ENCODE peak calls at places on chromosomes 11 and 22, in five cellular contexts. V is CD4-positive, alpha-beta memory T cell; K is pancreas; L is lower leg skin; Q is neural progenitor cell. D is an unnamed sample.

GRCh38 chr22:45575607-45576272 is 73.1 kb downstream of the FBLN1 start:
- DNase-seq in V (no peak), K (no peak), L (no peak), Q (no peak), D (no peak)

GRCh38 chr22:49934144-49934890 is 15.9 kb downstream of the CRELD2 start:
- DNase-seq in V (no peak), K (peak; percentile 88), L (no peak), Q (no peak), D (no peak)

GRCh38 chr11:12531020-12531419 is 143.2 kb upstream of the TEAD1 start:
- DNase-seq in V (no peak), K (no peak), L (no peak), Q (no peak), D (no peak)

GRCh38 chr11:44775366-44776356 is 48.9 kb downstream of the TSPAN18 start:
- DNase-seq in V (peak; percentile 58), K (peak; percentile 41), L (no peak), Q (peak; percentile 78), D (peak; percentile 42)

GRCh38 chr11:355581-356458 is 13.5 kb upstream of the B4GALNT4 start:
- DNase-seq in V (peak; percentile 85), K (peak; percentile 93), L (peak; percentile 85), Q (peak; percentile 93), D (peak; percentile 72)

GRCh38 chr11:2775083-2775625 is 75.4 kb upstream of the KCNQ1OT1 start:
- DNase-seq in V (no peak), K (no peak), L (peak; percentile 11), Q (no peak), D (peak; percentile 65)

GRCh38 chr22:28029201-28029948 is 110.3 kb upstream of the PITPNB start:
- DNase-seq in V (no peak), K (peak; percentile 87), L (no peak), Q (no peak), D (no peak)

GRCh38 chr11:37449146-37449545 is 851.1 kb upstream of the RAG2 start:
- DNase-seq in V (no peak), K (no peak), L (peak; percentile 18), Q (peak; percentile 62), D (peak; percentile 21)

GRCh38 chr11:45677811-45678515 is 12.5 kb upstream of the CHST1 start:
- DNase-seq in V (no peak), K (no peak), L (no peak), Q (peak; percentile 42), D (no peak)

GRCh38 chr11:67174311-67174710 is 55.2 kb downstream of the KDM2A start:
- DNase-seq in V (no peak), K (no peak), L (no peak), Q (no peak), D (no peak)

GRCh38 chr22:17779286-17780115 is 5.2 kb upstream of the BID start:
- DNase-seq in V (no peak), K (no peak), L (no peak), Q (no peak), D (peak; percentile 80)

GRCh38 chr22:24588756-24589481 is 4.0 kb downstream of the LRRC75B start:
- DNase-seq in V (no peak), K (no peak), L (no peak), Q (no peak), D (no peak)

GRCh38 chr22:50173221-50173982 is 2.9 kb downstream of the PANX2 start:
- DNase-seq in V (no peak), K (no peak), L (no peak), Q (no peak), D (no peak)

GRCh38 chr11:40797981-40798380 is 661.5 kb downstream of the LRRC4C start:
- DNase-seq in V (no peak), K (no peak), L (no peak), Q (no peak), D (no peak)

GRCh38 chr11:14703731-14704130 is 60.1 kb downstream of the PDE3B start:
- DNase-seq in V (no peak), K (no peak), L (no peak), Q (no peak), D (no peak)

GRCh38 chr11:1206391-1207271 is 16.2 kb upstream of the MUC5B start:
- DNase-seq in V (no peak), K (no peak), L (no peak), Q (no peak), D (no peak)

GRCh38 chr22:19463491-19464469 is 15.2 kb downstream of the UFD1 start:
- DNase-seq in V (no peak), K (no peak), L (no peak), Q (no peak), D (no peak)

GRCh38 chr11:6251120-6251733 is 8.4 kb upstream of the CCKBR start:
- DNase-seq in V (peak; percentile 33), K (peak; percentile 82), L (no peak), Q (peak; percentile 85), D (peak; percentile 32)

GRCh38 chr22:10961043-10961860 is 4566.7 kb upstream of the OR11H1 start:
- DNase-seq in V (no peak), K (no peak), L (no peak), Q (no peak), D (no peak)

GRCh38 chr11:61056981-61057380 is 45.3 kb upstream of the CD5 start:
- DNase-seq in V (no peak), K (no peak), L (no peak), Q (no peak), D (no peak)

GRCh38 chr11:111571829-111572501 is 30.3 kb upstream of the SIK2 start:
- DNase-seq in V (no peak), K (no peak), L (no peak), Q (no peak), D (peak; percentile 37)

GRCh38 chr11:111573821-111574249 is 28.4 kb upstream of the SIK2 start:
- DNase-seq in V (no peak), K (no peak), L (no peak), Q (no peak), D (no peak)

GRCh38 chr11:111570796-111571195 is 30.3 kb downstream of the LAYN start:
- DNase-seq in V (no peak), K (no peak), L (no peak), Q (no peak), D (no peak)

GRCh38 chr11:111575748-111576147 is 26.5 kb upstream of the SIK2 start:
- DNase-seq in V (no peak), K (no peak), L (no peak), Q (no peak), D (no peak)

GRCh38 chr11:111574373-111575230 is 27.6 kb upstream of the SIK2 start:
- DNase-seq in V (no peak), K (no peak), L (no peak), Q (no peak), D (no peak)
- H3K4me3 ChIP-seq in V (no peak overlapping the region), K (peak overlapping the region; percentile 13), L (no peak overlapping the region), Q (no peak overlapping the region), D (no peak overlapping the region)

DNA sequence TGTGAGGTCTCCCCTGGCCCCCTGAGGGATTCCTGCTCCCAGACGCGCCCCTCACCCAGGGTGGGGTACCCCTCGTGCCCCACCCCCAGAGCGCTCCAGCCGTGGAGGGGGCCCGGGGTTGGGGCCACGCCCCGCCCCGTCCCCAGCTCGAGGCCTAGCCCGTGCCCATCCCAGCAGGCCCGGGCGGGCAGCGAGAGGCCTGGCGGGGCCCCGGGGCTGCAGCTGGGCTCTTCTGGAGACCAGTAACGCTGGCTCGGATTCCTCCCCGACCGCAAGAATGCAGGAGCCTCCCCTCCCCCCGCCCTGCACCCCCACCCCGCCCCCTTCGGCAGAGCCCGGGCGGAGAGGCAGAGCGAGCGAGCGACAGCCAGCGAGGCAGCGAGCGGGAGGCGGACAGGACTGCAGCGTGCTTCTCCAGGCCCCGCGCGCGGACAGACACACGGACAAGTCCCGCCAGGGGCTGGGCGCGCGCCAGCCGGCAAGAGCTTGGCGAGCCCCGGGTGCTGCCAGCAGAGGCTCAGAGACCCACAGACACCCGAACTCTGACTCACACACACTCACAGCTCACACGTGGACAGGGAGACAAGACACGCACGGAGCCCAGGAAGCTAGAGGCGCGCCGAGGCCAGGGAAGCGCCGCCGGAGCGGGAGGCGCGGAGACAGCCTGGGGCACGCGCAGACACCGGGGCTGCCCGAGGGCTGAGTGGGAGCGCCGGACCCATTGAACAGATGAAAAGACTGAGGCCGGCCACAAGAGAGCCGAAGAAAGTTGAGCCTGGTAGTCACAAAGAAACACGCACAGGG is 15.2 kb downstream of the BCL9L start:
- DNase-seq in V (peak; percentile 51), K (peak; percentile 61), L (no peak), Q (peak; percentile 95), D (no peak)
- H3K4me3 ChIP-seq in V (peak overlapping the region; percentile 50), K (peak overlapping the region; percentile 31), L (no peak overlapping the region), Q (peak overlapping the region; percentile 36), D (no peak overlapping the region)

GRCh38 chr22:31748490-31748889 is 1.4 kb downstream of the PRR14L start:
- DNase-seq in V (no peak), K (no peak), L (no peak), Q (peak; percentile 32), D (no peak)

GRCh38 chr22:31753005-31753633 is 700 bp upstream of the DEPDC5 start:
- DNase-seq in V (no peak), K (peak; percentile 27), L (peak; percentile 27), Q (peak; percentile 93), D (no peak)

GRCh38 chr22:31749636-31750364 is at the start of gene PRR14L:
- DNase-seq in V (peak; percentile 99), K (peak; percentile 97), L (peak; percentile 97), Q (peak; percentile 98), D (peak; percentile 88)

GRCh38 chr22:31752096-31752847 is 1.5 kb upstream of the DEPDC5 start:
- DNase-seq in V (no peak), K (no peak), L (no peak), Q (no peak), D (no peak)

GRCh38 chr22:31750365-31751284 is 693 bp upstream of the PRR14L start:
- DNase-seq in V (no peak), K (no peak), L (no peak), Q (no peak), D (no peak)
- H3K4me3 ChIP-seq in V (peak overlapping the region; percentile 87), K (peak overlapping the region; percentile 83), L (no peak overlapping the region), Q (peak overlapping the region; percentile 92), D (peak overlapping the region; percentile 97)

DNA sequence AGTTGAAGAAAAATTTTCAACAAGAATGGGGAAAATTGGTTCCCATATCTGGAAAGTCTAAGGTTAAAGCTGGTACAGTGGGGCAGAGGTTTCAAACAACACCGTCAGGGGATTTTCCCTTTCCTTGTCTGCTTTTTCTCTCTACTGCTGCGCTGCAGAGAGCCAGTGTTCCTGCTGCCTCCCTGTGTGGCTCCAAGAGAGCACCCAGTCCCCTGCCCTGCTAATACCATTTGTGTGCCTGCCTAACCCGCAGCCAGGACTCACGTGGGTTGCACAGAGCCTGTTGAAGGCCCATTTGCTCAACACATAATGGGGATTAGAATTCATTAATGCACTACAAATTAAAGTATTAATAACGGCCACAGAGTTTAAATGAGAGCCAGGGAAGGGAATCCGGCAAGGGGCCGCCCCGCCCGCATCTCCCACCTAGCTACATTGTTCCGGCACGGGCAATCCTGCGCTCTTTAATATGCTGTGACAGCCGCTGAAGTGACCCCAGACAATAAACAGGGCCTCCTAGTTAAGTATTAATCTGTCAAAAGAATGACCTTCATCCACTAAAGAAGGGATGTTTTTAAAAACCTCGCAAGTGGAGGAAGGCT is 211.2 kb downstream of the NXPE2 start:
- DNase-seq in V (no peak), K (no peak), L (no peak), Q (peak; percentile 82), D (no peak)
- H3K4me3 ChIP-seq in V (no peak overlapping the region), K (no peak overlapping the region), L (no peak overlapping the region), Q (peak overlapping the region; percentile 12), D (no peak overlapping the region)